ENCODE peak calls at places on chromosomes 2 and 18, in eight cellular contexts. P is osteoblast; X is SK-N-SH; D is CD8-positive, alpha-beta T cell; I is HCT116; B is mammary epithelial cell; U is PC-3; K is stomach. Z is an unnamed sample. For H3K4me1, the result is how much of the 10 kb centered on the place peaks cover.

GRCh38 chr2:242017086-242017485 is 147.6 kb downstream of the RTP5 start:
- DNase-seq in P (no peak), X (no peak), D (no peak), I (no peak), B (no peak), U (no peak), K (no peak), Z (no peak)

GRCh38 chr2:9693646-9694045 is 62.8 kb upstream of the YWHAQ start:
- DNase-seq in P (no peak), X (no peak), D (no peak), I (no peak), B (no peak), U (no peak), K (no peak), Z (no peak)

GRCh38 chr2:205734436-205734835 is 52.1 kb downstream of the NRP2 start:
- DNase-seq in P (peak), X (peak), D (no peak), I (no peak), B (peak), U (peak), K (no peak), Z (no peak)

GRCh38 chr18:53319628-53320027 is 904.8 kb downstream of the MBD2 start:
- DNase-seq in P (no peak), X (peak), D (no peak), I (no peak), B (no peak), U (no peak), K (no peak), Z (no peak)

GRCh38 chr2:71614976-71615768 is 161.8 kb downstream of the DYSF start:
- DNase-seq in P (peak), X (peak), D (no peak), I (no peak), B (no peak), U (no peak), K (peak), Z (peak)

GRCh38 chr2:73611193-73611592 is 31.0 kb downstream of the NAT8 start:
- DNase-seq in P (no peak), X (no peak), D (no peak), I (no peak), B (no peak), U (no peak), K (no peak), Z (no peak)

GRCh38 chr2:137826373-137827372 is 137.6 kb upstream of the HNMT start:
- DNase-seq in P (no peak), X (no peak), D (no peak), I (no peak), B (peak), U (no peak), K (no peak), Z (no peak)

GRCh38 chr2:1804865-1805264 is 60.5 kb upstream of the PXDN start:
- DNase-seq in P (no peak), X (no peak), D (no peak), I (no peak), B (no peak), U (no peak), K (no peak), Z (no peak)

GRCh38 chr2:239828192-239828972 is 196.8 kb downstream of the NDUFA10 start:
- DNase-seq in P (peak), X (peak), D (peak), I (no peak), B (no peak), U (no peak), K (peak), Z (no peak)

GRCh38 chr2:237866119-237866621 is 6.7 kb downstream of the RAMP1 start:
- DNase-seq in P (peak), X (peak), D (no peak), I (no peak), B (no peak), U (peak), K (no peak), Z (peak)

GRCh38 chr2:44051948-44052347 is 56.2 kb upstream of the LRPPRC start:
- DNase-seq in P (no peak), X (no peak), D (no peak), I (no peak), B (no peak), U (no peak), K (no peak), Z (no peak)

GRCh38 chr2:238130696-238131628 is 7.5 kb upstream of the KLHL30 start:
- DNase-seq in P (peak), X (no peak), D (no peak), I (no peak), B (no peak), U (no peak), K (no peak), Z (no peak)

GRCh38 chr2:232502901-232503791 is 15.5 kb upstream of the ECEL1 start:
- DNase-seq in P (no peak), X (peak), D (peak), I (no peak), B (peak), U (no peak), K (peak), Z (peak)

GRCh38 chr2:57434429-57434828 is 612.2 kb upstream of the VRK2 start:
- DNase-seq in P (no peak), X (no peak), D (no peak), I (no peak), B (no peak), U (no peak), K (no peak), Z (no peak)

GRCh38 chr2:25376750-25377621 is 35.3 kb upstream of the DNMT3A start:
- DNase-seq in P (peak), X (peak), D (peak), I (peak), B (peak), U (peak), K (peak), Z (peak)

GRCh38 chr2:6342273-6342920 is 523.3 kb downstream of the CMPK2 start:
- DNase-seq in P (no peak), X (no peak), D (no peak), I (no peak), B (no peak), U (no peak), K (no peak), Z (no peak)

GRCh38 chr2:9191044-9191481 is 15.5 kb upstream of the ASAP2 start:
- DNase-seq in P (peak), X (peak), D (no peak), I (no peak), B (peak), U (no peak), K (peak), Z (no peak)

GRCh38 chr2:147595200-147595599 is 249.6 kb upstream of the ACVR2A start:
- DNase-seq in P (no peak), X (no peak), D (no peak), I (no peak), B (no peak), U (no peak), K (no peak), Z (peak)

GRCh38 chr18:34028341-34028740 is 196.4 kb downstream of the NOL4 start:
- DNase-seq in P (no peak), X (no peak), D (no peak), I (no peak), B (no peak), U (no peak), K (peak), Z (peak)

GRCh38 chr2:162280654-162281053 is 37.4 kb upstream of the FAP start:
- DNase-seq in P (no peak), X (no peak), D (no peak), I (no peak), B (no peak), U (no peak), K (no peak), Z (no peak)

GRCh38 chr2:227038550-227039189 is 125.3 kb downstream of the COL4A4 start:
- DNase-seq in P (no peak), X (no peak), D (no peak), I (no peak), B (no peak), U (no peak), K (no peak), Z (peak)

GRCh38 chr18:12579775-12580174 is 78.1 kb downstream of the SPIRE1 start:
- DNase-seq in P (no peak), X (no peak), D (no peak), I (no peak), B (no peak), U (no peak), K (no peak), Z (no peak)

GRCh38 chr2:23425338-23425871 is 40.4 kb downstream of the KLHL29 start:
- DNase-seq in P (no peak), X (no peak), D (no peak), I (no peak), B (no peak), U (no peak), K (no peak), Z (no peak)

GRCh38 chr2:31996571-31997150 is 14.1 kb downstream of the MEMO1 start:
- DNase-seq in P (peak), X (no peak), D (no peak), I (no peak), B (no peak), U (no peak), K (no peak), Z (no peak)

GRCh38 chr2:231711677-231712461 is 3.5 kb downstream of the PTMA start:
- DNase-seq in P (no peak), X (no peak), D (peak), I (no peak), B (peak), U (no peak), K (no peak), Z (no peak)

GRCh38 chr2:177262958-177263450 is 1.5 kb downstream of the NFE2L2 start:
- DNase-seq in P (no peak), X (no peak), D (no peak), I (no peak), B (no peak), U (no peak), K (no peak), Z (no peak)

GRCh38 chr2:101474752-101475384 is at the start of gene RFX8:
- DNase-seq in P (peak), X (no peak), D (peak), I (no peak), B (peak), U (peak), K (no peak), Z (no peak)

GRCh38 chr18:23232331-23232730 is 97.0 kb downstream of the CABLES1 start:
- DNase-seq in P (no peak), X (no peak), D (peak), I (no peak), B (no peak), U (no peak), K (no peak), Z (no peak)
- H3K4me1 ChIP-seq in P (half or more), X (under half), D (under half), I (under half), B (under half), U (under half), K (under half), Z (under half)

DNA sequence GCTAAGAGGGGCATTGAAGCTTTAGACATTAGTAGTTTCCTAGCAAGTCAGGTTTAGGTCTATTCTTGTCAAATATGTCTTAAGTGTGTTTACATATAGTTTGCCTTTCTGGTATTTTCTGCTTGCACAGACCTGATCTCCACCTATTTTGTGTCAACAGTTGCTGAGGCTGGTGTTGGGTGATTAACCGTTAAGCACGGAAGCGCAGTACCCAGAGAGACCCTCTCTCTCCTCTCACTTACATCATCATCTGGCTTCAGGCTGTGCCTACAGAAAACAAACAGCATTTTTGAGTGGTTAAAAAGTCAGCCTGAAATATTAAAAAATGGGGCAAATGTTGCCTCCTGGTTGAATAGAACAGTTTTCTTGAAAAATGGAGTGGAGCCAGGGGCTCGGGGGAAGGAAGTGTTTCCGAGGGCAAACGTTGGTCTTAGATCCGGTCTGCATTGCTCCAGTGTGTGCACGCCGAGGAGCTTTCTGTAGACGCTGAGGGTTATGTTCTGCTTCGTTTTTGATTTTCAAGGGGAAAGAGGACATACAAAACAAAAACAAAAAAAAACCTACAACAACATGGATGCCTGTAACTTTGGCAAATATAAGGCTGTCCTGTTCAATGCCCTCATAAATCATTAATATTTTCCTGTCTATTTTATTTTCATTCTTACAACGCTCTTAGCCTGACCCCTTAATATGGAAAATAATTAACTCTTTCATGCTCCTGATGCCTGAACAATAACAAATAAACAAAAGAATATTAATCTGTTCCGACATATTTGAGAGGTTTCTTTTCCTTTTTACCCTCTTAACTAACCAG is 120.8 kb downstream of the MEIS1 start:
- DNase-seq in P (no peak), X (no peak), D (no peak), I (no peak), B (no peak), U (no peak), K (no peak), Z (no peak)
- H3K4me3 ChIP-seq in P (peak), X (no peak), D (no peak), I (no peak), B (no peak), U (no peak), K (peak), Z (no peak)

DNA sequence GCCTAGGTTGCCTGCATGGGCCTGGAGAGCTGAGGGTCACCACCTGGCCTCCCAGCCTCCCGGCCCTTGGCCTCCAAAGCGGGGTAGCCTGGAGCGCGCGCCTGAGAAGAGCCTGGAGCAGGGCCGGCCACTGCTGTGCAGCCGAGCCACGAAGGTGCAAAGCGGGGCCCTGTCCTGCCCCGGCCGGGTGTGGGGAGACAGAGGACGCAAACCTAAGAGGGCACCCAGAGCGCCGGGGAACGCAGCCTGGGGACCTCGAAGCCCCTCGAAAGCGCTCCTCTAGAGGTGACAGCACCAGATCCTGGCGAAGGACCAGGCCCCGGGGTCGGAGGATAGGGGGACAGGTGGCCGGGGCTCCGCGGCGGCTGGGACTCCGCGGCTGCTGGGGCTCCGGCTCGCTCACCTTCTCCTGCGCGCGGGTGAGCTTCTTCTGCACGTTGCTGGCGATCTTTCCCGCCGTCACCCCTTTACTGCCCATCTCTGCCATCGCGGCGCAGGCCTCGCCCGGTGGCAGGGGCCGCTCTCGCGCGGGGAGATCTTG is 427 bp downstream of the BIN1 start:
- DNase-seq in P (no peak), X (peak), D (no peak), I (no peak), B (peak), U (no peak), K (peak), Z (no peak)
- H3K27ac ChIP-seq in P (peak), X (peak), D (no peak), I (peak), B (no peak), U (peak), K (peak), Z (peak)

GRCh38 chr18:56638232-56639093 is at the start of gene TXNL1:
- DNase-seq in P (peak), X (peak), D (peak), I (peak), B (peak), U (peak), K (peak), Z (peak)
- H3K4me1 ChIP-seq in P (under half), X (under half), D (under half), I (under half), B (under half), U (under half), K (under half), Z (under half)

DNA sequence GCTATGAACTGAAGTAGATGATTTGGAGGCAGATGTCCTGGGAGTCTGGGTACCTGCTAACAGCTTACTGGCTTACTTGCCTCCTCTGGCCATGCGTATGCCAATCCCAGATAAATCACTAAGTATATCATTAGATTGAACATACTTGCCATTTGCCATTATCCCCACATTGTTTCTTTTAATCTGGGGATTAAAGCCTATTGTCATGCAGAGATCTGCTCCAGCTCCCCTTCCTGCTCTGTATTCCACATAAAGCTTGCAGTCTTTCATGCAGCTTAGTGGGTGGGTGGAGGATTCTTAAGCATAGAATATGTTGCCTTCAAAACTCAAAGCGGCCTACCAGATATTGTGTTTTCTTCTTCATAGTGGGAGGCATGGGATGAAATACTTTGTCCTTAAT is 311.8 kb upstream of the MMADHC start:
- DNase-seq in P (no peak), X (no peak), D (no peak), I (no peak), B (no peak), U (no peak), K (no peak), Z (no peak)
- H3K4me3 ChIP-seq in P (no peak), X (no peak), D (no peak), I (no peak), B (no peak), U (no peak), K (no peak), Z (no peak)

GRCh38 chr2:143219266-143219665 is 90.0 kb downstream of the ARHGAP15 start:
- DNase-seq in P (no peak), X (no peak), D (no peak), I (no peak), B (no peak), U (peak), K (no peak), Z (no peak)

GRCh38 chr2:143218621-143219020 is 89.4 kb downstream of the ARHGAP15 start:
- DNase-seq in P (no peak), X (no peak), D (no peak), I (no peak), B (no peak), U (no peak), K (no peak), Z (no peak)

GRCh38 chr2:143223556-143223955 is 94.3 kb downstream of the ARHGAP15 start:
- DNase-seq in P (no peak), X (no peak), D (no peak), I (no peak), B (no peak), U (no peak), K (no peak), Z (no peak)

DNA sequence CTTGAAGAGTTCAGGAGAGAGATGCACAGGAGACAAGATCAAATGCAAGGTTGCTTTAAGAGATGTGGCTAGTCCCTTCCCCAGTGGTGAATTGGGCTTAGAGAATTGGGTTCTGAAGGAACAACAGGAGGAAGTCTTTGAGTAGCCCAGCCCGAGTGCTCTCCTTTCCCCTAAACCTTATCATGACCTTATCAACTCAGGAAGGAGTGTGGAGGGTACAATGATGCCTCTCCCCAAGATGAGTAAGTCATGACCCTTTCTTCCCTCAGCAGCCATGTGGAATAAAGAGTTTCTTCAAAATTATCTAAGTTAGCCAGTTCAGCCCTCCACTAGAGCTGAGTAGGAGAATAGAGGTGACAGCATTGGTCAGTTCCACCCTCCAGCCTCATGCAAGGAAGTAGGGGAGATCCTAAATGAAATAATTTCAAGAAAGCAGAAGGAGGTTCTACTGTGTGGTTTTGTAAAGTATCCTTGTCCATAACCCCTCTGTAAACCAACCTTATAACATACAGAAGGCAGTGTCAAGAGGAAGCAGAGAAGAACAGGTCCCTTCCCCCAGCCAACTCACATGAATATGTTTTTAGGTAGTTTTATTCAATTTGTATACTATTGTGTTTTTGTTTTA is 88.4 kb downstream of the ARHGAP15 start:
- DNase-seq in P (no peak), X (no peak), D (no peak), I (no peak), B (no peak), U (no peak), K (no peak), Z (no peak)
- H3K27ac ChIP-seq in P (no peak), X (no peak), D (no peak), I (no peak), B (no peak), U (no peak), K (no peak), Z (no peak)

DNA sequence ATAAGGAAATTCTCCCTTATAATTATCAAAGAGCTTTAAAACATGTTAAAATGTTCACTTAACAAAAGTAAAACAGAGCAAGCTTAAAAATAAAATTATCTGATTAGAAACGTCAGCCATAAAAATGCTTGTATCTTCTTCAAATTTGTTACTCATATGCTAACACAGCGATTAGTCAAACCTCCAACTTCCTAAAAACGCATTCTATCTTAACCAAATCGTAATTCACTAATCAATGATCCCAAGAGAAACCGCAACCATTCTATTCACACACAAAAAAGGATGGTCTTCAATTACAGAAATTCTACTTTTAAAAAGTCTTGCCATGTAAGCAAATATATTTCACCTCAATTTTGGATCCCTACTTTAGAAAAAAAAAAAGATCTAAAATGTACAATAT is 1.9 kb downstream of the STK17B start:
- DNase-seq in P (no peak), X (no peak), D (no peak), I (no peak), B (no peak), U (peak), K (no peak), Z (no peak)
- H3K4me1 ChIP-seq in P (under half), X (under half), D (under half), I (under half), B (under half), U (under half), K (under half), Z (under half)

GRCh38 chr2:212454149-212454548 is 84.5 kb downstream of the ERBB4 start:
- DNase-seq in P (no peak), X (no peak), D (no peak), I (no peak), B (no peak), U (no peak), K (no peak), Z (no peak)

GRCh38 chr2:212448698-212449097 is 89.9 kb downstream of the ERBB4 start:
- DNase-seq in P (no peak), X (no peak), D (no peak), I (no peak), B (no peak), U (no peak), K (no peak), Z (no peak)

DNA sequence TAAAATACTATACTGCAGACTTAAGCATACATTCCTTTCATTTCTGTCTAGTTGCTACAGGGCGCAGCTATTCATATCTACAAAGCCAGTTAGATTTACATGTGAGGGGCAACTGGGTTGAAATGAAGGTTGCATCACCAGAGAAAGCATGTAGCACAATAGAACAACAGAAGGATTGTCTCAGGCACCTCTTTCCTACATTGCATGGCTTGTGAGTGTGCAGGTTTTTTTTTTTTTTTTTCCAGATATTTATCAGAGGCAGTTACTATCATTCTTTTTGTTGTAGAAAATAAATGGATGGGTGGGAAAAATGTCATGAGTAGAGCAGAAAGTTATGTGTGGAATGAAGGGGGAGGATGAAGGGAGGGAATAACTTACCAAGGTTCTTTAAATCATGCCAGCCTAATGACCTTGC is 86.8 kb downstream of the ERBB4 start:
- DNase-seq in P (no peak), X (no peak), D (no peak), I (peak), B (peak), U (peak), K (no peak), Z (no peak)
- H3K4me3 ChIP-seq in P (no peak), X (no peak), D (no peak), I (no peak), B (no peak), U (no peak), K (no peak), Z (no peak)

Z was measured in small intestine.